ENCODE peak calls at places on chromosomes 4 and X, in six cellular contexts. M is activated CD8-positive, alpha-beta memory T cell treated with anti-CD3 and anti-CD28 coated beads for 24 hours; U is upper lobe of right lung; E is HepG2; P is M059J; X is CD4-positive, alpha-beta T cell. B is an unnamed sample.

GRCh38 chrX:116267511-116268040 is 97.0 kb downstream of the AGTR2 start:
- DNase-seq in M (no peak), U (no peak), E (no peak), P (peak), X (no peak), B (no peak)

GRCh38 chr4:26320159-26320452 is 708 bp upstream of the RBPJ start:
- DNase-seq in M (no peak), U (no peak), E (peak), P (no peak), X (peak), B (no peak)

GRCh38 chrX:79361192-79361870 is 5.8 kb downstream of the ITM2A start:
- DNase-seq in M (no peak), U (no peak), E (no peak), P (no peak), X (no peak), B (no peak)

GRCh38 chr4:86218721-86219481 is 141.0 kb downstream of the MAPK10 start:
- DNase-seq in M (no peak), U (no peak), E (no peak), P (peak), X (no peak), B (peak)

GRCh38 chr4:182748949-182749348 is 168.2 kb downstream of the DCTD start:
- DNase-seq in M (no peak), U (no peak), E (no peak), P (peak), X (no peak), B (peak)

GRCh38 chr4:120290553-120290952 is 223.9 kb upstream of the MAD2L1 start:
- DNase-seq in M (no peak), U (no peak), E (no peak), P (no peak), X (no peak), B (no peak)

GRCh38 chr4:111854494-111855087 is 290.7 kb upstream of the FAM241A start:
- DNase-seq in M (no peak), U (no peak), E (peak), P (peak), X (no peak), B (peak)

GRCh38 chr4:154727540-154727939 is 16.3 kb upstream of the LRAT start:
- DNase-seq in M (no peak), U (no peak), E (peak), P (no peak), X (no peak), B (no peak)

GRCh38 chrX:29432534-29432933 is 782.8 kb upstream of the MAGEB2 start:
- DNase-seq in M (no peak), U (no peak), E (no peak), P (no peak), X (no peak), B (no peak)

GRCh38 chr4:113825272-113825671 is 63.7 kb upstream of the CAMK2D start:
- DNase-seq in M (no peak), U (no peak), E (no peak), P (no peak), X (no peak), B (no peak)

GRCh38 chrX:153512501-153512893 is 4.9 kb upstream of the ATP2B3 start:
- DNase-seq in M (no peak), U (no peak), E (no peak), P (no peak), X (no peak), B (no peak)

GRCh38 chrX:45322820-45323219 is 122.1 kb upstream of the DIPK2B start:
- DNase-seq in M (no peak), U (no peak), E (no peak), P (peak), X (no peak), B (peak)

GRCh38 chrX:7771788-7772438 is 71.1 kb upstream of the VCX start:
- DNase-seq in M (no peak), U (no peak), E (peak), P (no peak), X (no peak), B (no peak)

GRCh38 chr4:32455231-32455630 is 1735.1 kb downstream of the PCDH7 start:
- DNase-seq in M (no peak), U (no peak), E (no peak), P (peak), X (no peak), B (peak)

GRCh38 chr4:168848112-168848511 is 161.9 kb downstream of the CBR4 start:
- DNase-seq in M (no peak), U (no peak), E (peak), P (no peak), X (no peak), B (no peak)

GRCh38 chr4:84792366-84793301 is 173.9 kb downstream of the WDFY3 start:
- DNase-seq in M (no peak), U (no peak), E (no peak), P (no peak), X (no peak), B (no peak)

GRCh38 chrX:100353326-100353725 is 56.7 kb downstream of the PCDH19 start:
- DNase-seq in M (no peak), U (no peak), E (no peak), P (no peak), X (no peak), B (no peak)

GRCh38 chrX:38055170-38055847 is 49.0 kb downstream of the SYTL5 start:
- DNase-seq in M (no peak), U (no peak), E (no peak), P (peak), X (no peak), B (peak)

GRCh38 chr4:78083035-78083434 is 25.9 kb downstream of the FRAS1 start:
- DNase-seq in M (no peak), U (no peak), E (no peak), P (no peak), X (no peak), B (no peak)

GRCh38 chr4:56681158-56681848 is at the start of gene HOPX:
- DNase-seq in M (peak), U (peak), E (no peak), P (peak), X (peak), B (peak)

GRCh38 chrX:1094934-1095333 is 117.5 kb downstream of the CRLF2 start:
- DNase-seq in M (no peak), U (no peak), E (no peak), P (no peak), X (no peak), B (no peak)

GRCh38 chr4:68373513-68373912 is 23.6 kb upstream of the YTHDC1 start:
- DNase-seq in M (peak), U (peak), E (no peak), P (peak), X (peak), B (no peak)

GRCh38 chr4:175456131-175456530 is 355.9 kb downstream of the GPM6A start:
- DNase-seq in M (no peak), U (no peak), E (no peak), P (peak), X (no peak), B (no peak)

GRCh38 chr4:97500423-97500822 is 642.9 kb downstream of the STPG2 start:
- DNase-seq in M (no peak), U (no peak), E (no peak), P (no peak), X (no peak), B (no peak)

GRCh38 chr4:112057479-112057878 is 87.8 kb upstream of the FAM241A start:
- DNase-seq in M (no peak), U (no peak), E (no peak), P (no peak), X (no peak), B (no peak)

GRCh38 chr4:4496604-4497372 is 45.1 kb downstream of the STX18 start:
- DNase-seq in M (no peak), U (no peak), E (no peak), P (peak), X (no peak), B (no peak)

GRCh38 chrX:12981880-12982279 is 7.0 kb downstream of the TMSB4X start:
- DNase-seq in M (no peak), U (no peak), E (no peak), P (no peak), X (no peak), B (no peak)

GRCh38 chrX:19579485-19579884 is 64.2 kb upstream of the MAP3K15 start:
- DNase-seq in M (no peak), U (no peak), E (no peak), P (peak), X (no peak), B (peak)

GRCh38 chr4:174658246-174658645 is 136.0 kb upstream of the HPGD start:
- DNase-seq in M (no peak), U (no peak), E (no peak), P (no peak), X (no peak), B (no peak)

GRCh38 chr4:185471235-185472062 is at the start of gene CCDC110:
- DNase-seq in M (peak), U (peak), E (peak), P (peak), X (peak), B (peak)

GRCh38 chrX:86714441-86714840 is 566.2 kb downstream of the DACH2 start:
- DNase-seq in M (no peak), U (no peak), E (no peak), P (no peak), X (no peak), B (no peak)

GRCh38 chr4:106329027-106329618 is 12.8 kb downstream of the AIMP1 start:
- DNase-seq in M (no peak), U (no peak), E (peak), P (peak), X (no peak), B (peak)

GRCh38 chr4:81492596-81492995 is 20.9 kb upstream of the RASGEF1B start:
- DNase-seq in M (no peak), U (no peak), E (no peak), P (no peak), X (no peak), B (peak)

GRCh38 chr4:57131849-57132745 is 21.9 kb upstream of the IGFBP7 start:
- DNase-seq in M (no peak), U (no peak), E (peak), P (no peak), X (no peak), B (peak)

GRCh38 chr4:115121351-115122043 is 8.1 kb upstream of the NDST4 start:
- DNase-seq in M (no peak), U (no peak), E (no peak), P (no peak), X (no peak), B (no peak)

GRCh38 chr4:41656572-41657301 is 91.8 kb downstream of the PHOX2B start:
- DNase-seq in M (no peak), U (no peak), E (no peak), P (no peak), X (no peak), B (no peak)